ENCODE peak calls at places on chromosome 21, in six cellular contexts. U is Kasumi-1, A is endothelial cell, R is substantia nigra, B is left cardiac atrium, D is NCI-H510A treated with DMSO at 0.1 percent for 48 hours. M is an unnamed sample.

GRCh38 chr21:45551316-45551715 is 9.1 kb upstream of the SLC19A1 start:
- DNase-seq in U (no peak), A (no peak), R (no peak), B (no peak), D (no peak), M (no peak)

GRCh38 chr21:29175408-29176147 is 45.1 kb downstream of the MAP3K7CL start:
- DNase-seq in U (no peak), A (no peak), R (no peak), B (no peak), D (no peak), M (no peak)

GRCh38 chr21:45123440-45123839 is 49.1 kb downstream of the ADARB1 start:
- DNase-seq in U (no peak), A (no peak), R (no peak), B (no peak), D (no peak), M (no peak)

GRCh38 chr21:45203983-45204382 is 83.7 kb downstream of the POFUT2 start:
- DNase-seq in U (no peak), A (no peak), R (no peak), B (no peak), D (no peak), M (no peak)

GRCh38 chr21:17387030-17387617 is 125.7 kb upstream of the CXADR start:
- DNase-seq in U (peak), A (peak), R (no peak), B (peak), D (peak), M (no peak)

GRCh38 chr21:26756491-26757159 is 88.6 kb downstream of the ADAMTS1 start:
- DNase-seq in U (no peak), A (no peak), R (no peak), B (no peak), D (no peak), M (no peak)

GRCh38 chr21:37281993-37282392 is 14.9 kb upstream of the VPS26C start:
- DNase-seq in U (no peak), A (no peak), R (no peak), B (no peak), D (peak), M (no peak)

GRCh38 chr21:32044205-32044874 is 171.5 kb downstream of the HUNK start:
- DNase-seq in U (no peak), A (no peak), R (no peak), B (no peak), D (no peak), M (no peak)

GRCh38 chr21:30563072-30563471 is 2.0 kb upstream of the KRTAP19-7 start:
- DNase-seq in U (no peak), A (no peak), R (no peak), B (no peak), D (no peak), M (no peak)

GRCh38 chr21:46304955-46305354 is 18.7 kb downstream of the C21orf58 start:
- DNase-seq in U (no peak), A (no peak), R (no peak), B (no peak), D (no peak), M (no peak)

GRCh38 chr21:26165331-26165730 is 5.2 kb downstream of the APP start:
- DNase-seq in U (no peak), A (no peak), R (no peak), B (no peak), D (no peak), M (no peak)

GRCh38 chr21:42474043-42474831 is 21.8 kb downstream of the RSPH1 start:
- DNase-seq in U (no peak), A (no peak), R (no peak), B (no peak), D (no peak), M (no peak)

GRCh38 chr21:41478319-41479177 is 29.4 kb downstream of the TMPRSS2 start:
- DNase-seq in U (no peak), A (no peak), R (no peak), B (no peak), D (no peak), M (no peak)

GRCh38 chr21:37159053-37159776 is 86.2 kb downstream of the TTC3 start:
- DNase-seq in U (no peak), A (no peak), R (no peak), B (no peak), D (no peak), M (no peak)

GRCh38 chr21:25791321-25791720 is 56.5 kb downstream of the GABPA start:
- DNase-seq in U (no peak), A (no peak), R (no peak), B (no peak), D (no peak), M (no peak)

GRCh38 chr21:32096411-32096810 is 182.4 kb downstream of the MIS18A start:
- DNase-seq in U (peak), A (peak), R (no peak), B (peak), D (peak), M (no peak)

GRCh38 chr21:46226920-46227599 is 1.5 kb downstream of the LSS start:
- DNase-seq in U (no peak), A (no peak), R (no peak), B (no peak), D (no peak), M (no peak)

GRCh38 chr21:44267655-44268142 is 6.0 kb upstream of the DNMT3L start:
- DNase-seq in U (peak), A (no peak), R (no peak), B (peak), D (no peak), M (no peak)

GRCh38 chr21:34989337-34990151 is 59.6 kb downstream of the RUNX1 start:
- DNase-seq in U (no peak), A (no peak), R (no peak), B (no peak), D (no peak), M (no peak)

GRCh38 chr21:44510508-44511218 is 29.3 kb downstream of the KRTAP10-1 start:
- DNase-seq in U (peak), A (peak), R (no peak), B (peak), D (peak), M (no peak)

GRCh38 chr21:18741954-18742353 is 338.4 kb upstream of the TMPRSS15 start:
- DNase-seq in U (no peak), A (no peak), R (no peak), B (no peak), D (no peak), M (no peak)

GRCh38 chr21:25518491-25518911 is 88.8 kb downstream of the MRPL39 start:
- DNase-seq in U (no peak), A (peak), R (no peak), B (no peak), D (no peak), M (no peak)

GRCh38 chr21:39628380-39628779 is 15.6 kb downstream of the B3GALT5 start:
- DNase-seq in U (no peak), A (no peak), R (no peak), B (no peak), D (no peak), M (no peak)

GRCh38 chr21:38917045-38917774 is 111.5 kb downstream of the ETS2 start:
- DNase-seq in U (no peak), A (no peak), R (no peak), B (no peak), D (peak), M (no peak)

GRCh38 chr21:37564924-37565529 is 198.5 kb downstream of the DYRK1A start:
- DNase-seq in U (peak), A (no peak), R (no peak), B (no peak), D (peak), M (no peak)

GRCh38 chr21:33844104-33844889 is 71.3 kb downstream of the ATP5PO start:
- DNase-seq in U (no peak), A (no peak), R (no peak), B (peak), D (no peak), M (no peak)

GRCh38 chr21:26943916-26944315 is 23.0 kb downstream of the ADAMTS5 start:
- DNase-seq in U (peak), A (no peak), R (no peak), B (no peak), D (no peak), M (no peak)

GRCh38 chr21:40681164-40681859 is 165.6 kb downstream of the DSCAM start:
- DNase-seq in U (no peak), A (no peak), R (no peak), B (no peak), D (no peak), M (peak)

GRCh38 chr21:26096972-26097371 is 73.6 kb downstream of the APP start:
- DNase-seq in U (no peak), A (no peak), R (no peak), B (no peak), D (no peak), M (no peak)

GRCh38 chr21:42125571-42126544 is 54.7 kb downstream of the UMODL1 start:
- DNase-seq in U (peak), A (no peak), R (no peak), B (no peak), D (peak), M (no peak)

GRCh38 chr21:32562915-32563314 is 22.4 kb downstream of the TCP10L start:
- DNase-seq in U (no peak), A (no peak), R (no peak), B (no peak), D (no peak), M (no peak)